ENCODE peak calls at places on chromosome 7, in seven cellular contexts. I is H9, Y is HuH-7, H is RWPE2, S is occipital lobe, J is aorta, D is NCI-H345. X is an unnamed sample.

GRCh38 chr7:150968698-150969482 is 9.2 kb downstream of the KCNH2 start:
- DNase-seq in H (no peak), I (no peak), D (peak), J (no peak), S (no peak), Y (no peak), X (no peak)

GRCh38 chr7:157874208-157874816 is 537.5 kb downstream of the DNAJB6 start:
- DNase-seq in D (no peak), Y (no peak), I (no peak), S (no peak), J (no peak), H (peak), X (no peak)

GRCh38 chr7:130356760-130357611 is 12.4 kb downstream of the CPA5 start:
- DNase-seq in J (no peak), I (no peak), H (peak), D (peak), S (no peak), Y (no peak), X (no peak)

GRCh38 chr7:17300012-17300411 is 1.6 kb downstream of the AHR start:
- DNase-seq in J (no peak), Y (no peak), H (no peak), I (no peak), S (no peak), D (no peak), X (no peak)

GRCh38 chr7:106243893-106244292 is 40.9 kb downstream of the NAMPT start:
- DNase-seq in I (no peak), S (no peak), J (no peak), H (no peak), D (no peak), Y (no peak), X (no peak)

GRCh38 chr7:25913574-25914224 is 238.3 kb upstream of the NFE2L3 start:
- DNase-seq in J (no peak), S (no peak), Y (no peak), I (no peak), D (peak), H (no peak), X (no peak)

GRCh38 chr7:104240400-104240799 is 32.6 kb upstream of the ORC5 start:
- DNase-seq in H (no peak), J (no peak), I (no peak), D (peak), S (no peak), Y (no peak), X (no peak)

GRCh38 chr7:30921951-30922401 is 10.3 kb downstream of the AQP1 start:
- DNase-seq in D (no peak), Y (no peak), H (peak), I (peak), J (peak), S (no peak), X (no peak)

GRCh38 chr7:101728128-101728527 is 89.3 kb upstream of the CUX1 start:
- DNase-seq in J (no peak), I (no peak), S (no peak), H (no peak), D (no peak), Y (no peak), X (no peak)

GRCh38 chr7:121278120-121279021 is 50.4 kb upstream of the WNT16 start:
- DNase-seq in H (no peak), S (no peak), Y (no peak), I (no peak), J (no peak), D (no peak), X (no peak)

GRCh38 chr7:16067695-16068094 is 353.6 kb downstream of the CRPPA start:
- DNase-seq in H (no peak), J (no peak), Y (no peak), S (no peak), D (peak), I (no peak), X (no peak)

GRCh38 chr7:142556745-142557144 is 192.5 kb upstream of the PRSS1 start:
- DNase-seq in D (no peak), Y (no peak), S (no peak), H (peak), J (peak), I (peak), X (no peak)

GRCh38 chr7:22566176-22566575 is 66.2 kb upstream of the STEAP1B start:
- DNase-seq in J (no peak), H (no peak), Y (no peak), D (no peak), S (no peak), I (no peak), X (no peak)

GRCh38 chr7:18459846-18460245 is 35.7 kb upstream of the HDAC9 start:
- DNase-seq in H (no peak), D (no peak), S (no peak), Y (no peak), I (no peak), J (no peak), X (no peak)

GRCh38 chr7:114083714-114084113 is 164.9 kb upstream of the PPP1R3A start:
- DNase-seq in J (no peak), H (no peak), D (no peak), S (no peak), I (no peak), Y (peak), X (no peak)

GRCh38 chr7:134359787-134360432 is 43.2 kb upstream of the SLC35B4 start:
- DNase-seq in H (no peak), I (no peak), Y (no peak), D (no peak), S (no peak), J (no peak), X (no peak)

GRCh38 chr7:133582766-133583523 is 330.1 kb downstream of the EXOC4 start:
- DNase-seq in Y (no peak), S (no peak), I (no peak), D (no peak), H (no peak), J (no peak), X (no peak)

X was measured in frontal cortex.